ENCODE peak calls at places on chromosomes 16 and 17, in four cellular contexts. T, K, M and C are unnamed samples.

GRCh38 chr17:82876602-82877391 is 37.0 kb upstream of the ZNF750 start:
- DNase-seq in T (peak), K (no peak), M (no peak), C (peak)

GRCh38 chr17:59001158-59001814 is 105.4 kb downstream of the TRIM37 start:
- DNase-seq in T (no peak), M (no peak), K (no peak), C (peak)

GRCh38 chr16:3920206-3920605 is 39.7 kb upstream of the CREBBP start:
- DNase-seq in M (no peak), T (no peak), K (no peak), C (no peak)

GRCh38 chr17:34151081-34151480 is 104.0 kb upstream of the CCL2 start:
- DNase-seq in K (no peak), T (no peak), M (no peak), C (peak)

GRCh38 chr17:79044462-79044861 is 20.5 kb downstream of the C1QTNF1 start:
- DNase-seq in T (no peak), M (no peak), K (no peak), C (no peak)

GRCh38 chr17:43655702-43656275 is 5.9 kb downstream of the MEOX1 start:
- DNase-seq in K (no peak), T (no peak), M (no peak), C (no peak)

GRCh38 chr16:76194621-76195015 is 82.6 kb upstream of the CNTNAP4 start:
- DNase-seq in K (no peak), M (no peak), T (no peak), C (peak)

GRCh38 chr17:549197-550040 is 165.2 kb downstream of the VPS53 start:
- DNase-seq in T (no peak), M (no peak), K (no peak), C (no peak)

GRCh38 chr16:66266436-66267286 is 99.8 kb upstream of the CDH5 start:
- DNase-seq in M (no peak), K (no peak), T (no peak), C (no peak)

GRCh38 chr17:39553326-39553945 is 54.3 kb downstream of the NEUROD2 start:
- DNase-seq in T (no peak), K (no peak), M (no peak), C (peak)

GRCh38 chr17:41739661-41740352 is 5.4 kb upstream of the HAP1 start:
- DNase-seq in K (no peak), M (no peak), T (no peak), C (peak)

GRCh38 chr16:11251525-11252481 is 4.2 kb downstream of the SOCS1 start:
- DNase-seq in M (no peak), K (no peak), T (no peak), C (peak)

GRCh38 chr17:63983326-63983725 is 10.6 kb upstream of the SCN4A start:
- DNase-seq in M (no peak), K (no peak), T (no peak), C (no peak)

GRCh38 chr17:33452797-33453196 is 159.7 kb upstream of the ASIC2 start:
- DNase-seq in K (no peak), T (no peak), M (no peak), C (peak)

GRCh38 chr17:54493691-54494090 is 407.0 kb upstream of the TOM1L1 start:
- DNase-seq in K (no peak), M (no peak), T (no peak), C (no peak)

GRCh38 chr16:56950881-56951771 is 10.6 kb upstream of the CETP start:
- DNase-seq in K (peak), T (peak), M (no peak), C (peak)

GRCh38 chr16:12558641-12559040 is 245.0 kb downstream of the CPPED1 start:
- DNase-seq in T (no peak), M (no peak), K (no peak), C (no peak)

GRCh38 chr17:1559743-1560581 is 2.6 kb downstream of the PITPNA start:
- DNase-seq in T (no peak), M (no peak), K (no peak), C (peak)

GRCh38 chr17:31355935-31356334 is 34.5 kb upstream of the EVI2A start:
- DNase-seq in T (no peak), M (no peak), K (no peak), C (no peak)